ENCODE peak calls at places on chromosomes 4 and X, in eight cellular contexts. K, M, X, Q, C, V, A and E are unnamed samples.

GRCh38 chrX:154411322-154411980 is at the start of gene TAFAZZIN:
- DNase-seq in K (peak), M (peak), X (no peak), Q (peak), C (peak), V (peak), A (peak), E (no peak)

GRCh38 chr4:75843596-75843995 is 58.7 kb downstream of the PPEF2 start:
- DNase-seq in K (no peak), M (no peak), X (no peak), Q (no peak), C (no peak), V (no peak), A (no peak), E (no peak)

GRCh38 chrX:68989865-68990606 is 161.2 kb downstream of the EFNB1 start:
- DNase-seq in K (no peak), M (no peak), X (peak), Q (peak), C (peak), V (peak), A (no peak), E (no peak)

GRCh38 chr4:151013491-151013890 is 1.6 kb downstream of the LRBA start:
- DNase-seq in K (no peak), M (no peak), X (no peak), Q (no peak), C (no peak), V (no peak), A (no peak), E (no peak)

GRCh38 chr4:113673450-113673849 is 88.1 kb downstream of the CAMK2D start:
- DNase-seq in K (no peak), M (no peak), X (no peak), Q (no peak), C (no peak), V (no peak), A (peak), E (no peak)

GRCh38 chr4:122003335-122003734 is 51.5 kb upstream of the TRPC3 start:
- DNase-seq in K (peak), M (no peak), X (no peak), Q (no peak), C (no peak), V (no peak), A (peak), E (no peak)

GRCh38 chrX:71953946-71954345 is 43.3 kb downstream of the NHSL2 start:
- DNase-seq in K (no peak), M (no peak), X (no peak), Q (no peak), C (no peak), V (no peak), A (no peak), E (no peak)

GRCh38 chr4:48346594-48346993 is 5.3 kb downstream of the SLAIN2 start:
- DNase-seq in K (no peak), M (no peak), X (no peak), Q (no peak), C (no peak), V (no peak), A (no peak), E (no peak)

GRCh38 chrX:154988719-154989118 is 33.8 kb downstream of the F8 start:
- DNase-seq in K (no peak), M (no peak), X (no peak), Q (no peak), C (no peak), V (no peak), A (no peak), E (no peak)

GRCh38 chr4:147194604-147195003 is 248.9 kb upstream of the TTC29 start:
- DNase-seq in K (no peak), M (no peak), X (no peak), Q (no peak), C (no peak), V (no peak), A (no peak), E (no peak)

GRCh38 chr4:168318266-168318895 is at the start of gene DDX60:
- DNase-seq in K (peak), M (peak), X (peak), Q (peak), C (peak), V (peak), A (peak), E (peak)
- TF ChIP-seq POLR2A in K (peak), M (no peak), X (no peak), Q (no peak), C (peak), V (no peak), A (peak), E (no peak)

DNA sequence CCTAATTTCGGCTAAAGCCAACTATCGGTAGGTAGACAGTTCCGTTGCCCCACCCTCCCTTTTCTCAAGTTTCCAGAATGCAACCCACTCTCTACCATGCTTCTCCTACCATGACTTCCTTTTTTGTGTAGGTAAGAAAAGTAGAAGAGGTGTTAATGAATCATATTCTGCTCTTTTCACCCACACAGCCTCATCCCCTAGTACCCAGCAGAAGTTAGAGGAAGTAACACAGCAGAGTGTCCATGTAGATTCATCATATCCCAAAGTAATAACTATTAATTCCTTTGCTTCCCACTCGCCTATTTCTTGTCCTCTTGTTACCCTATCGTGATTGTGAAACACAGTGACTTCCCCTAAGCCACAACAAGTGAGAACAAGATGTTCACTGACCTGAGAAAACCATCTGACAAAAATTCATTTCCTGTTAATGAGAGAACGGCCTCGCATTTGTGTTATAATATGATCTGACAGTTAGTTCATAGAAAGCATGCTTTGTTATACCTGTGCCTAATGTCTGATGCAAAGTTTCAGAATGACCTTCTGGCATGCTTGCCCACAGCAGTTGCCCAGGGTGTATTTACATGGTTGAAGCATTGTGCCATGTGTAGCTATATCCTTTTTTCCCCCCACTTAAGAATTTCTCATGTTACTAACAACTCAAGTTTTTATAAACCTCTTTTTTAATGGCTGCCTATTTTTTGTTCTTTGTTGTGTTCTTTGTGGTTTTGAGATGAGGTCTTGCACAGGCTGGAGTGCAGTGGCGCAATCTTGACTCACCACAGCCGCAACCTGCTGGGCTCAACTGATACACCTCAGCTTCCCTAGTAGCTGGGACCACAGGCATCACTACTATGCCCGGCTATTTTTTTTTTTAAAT is 185.6 kb downstream of the RAP1GDS1 start:
- DNase-seq in K (no peak), M (no peak), X (peak), Q (peak), C (no peak), V (no peak), A (peak), E (no peak)
- H3K4me3 ChIP-seq in K (no peak), M (no peak), X (no peak), Q (no peak), C (no peak), V (no peak), A (no peak), E (no peak)

GRCh38 chrX:16868920-16869319 is 1.2 kb downstream of the RBBP7 start:
- DNase-seq in K (no peak), M (no peak), X (no peak), Q (no peak), C (no peak), V (no peak), A (no peak), E (no peak)
- H3K27ac ChIP-seq in K (peak), M (no peak), X (peak), Q (no peak), C (no peak), V (peak), A (peak), E (peak)

DNA sequence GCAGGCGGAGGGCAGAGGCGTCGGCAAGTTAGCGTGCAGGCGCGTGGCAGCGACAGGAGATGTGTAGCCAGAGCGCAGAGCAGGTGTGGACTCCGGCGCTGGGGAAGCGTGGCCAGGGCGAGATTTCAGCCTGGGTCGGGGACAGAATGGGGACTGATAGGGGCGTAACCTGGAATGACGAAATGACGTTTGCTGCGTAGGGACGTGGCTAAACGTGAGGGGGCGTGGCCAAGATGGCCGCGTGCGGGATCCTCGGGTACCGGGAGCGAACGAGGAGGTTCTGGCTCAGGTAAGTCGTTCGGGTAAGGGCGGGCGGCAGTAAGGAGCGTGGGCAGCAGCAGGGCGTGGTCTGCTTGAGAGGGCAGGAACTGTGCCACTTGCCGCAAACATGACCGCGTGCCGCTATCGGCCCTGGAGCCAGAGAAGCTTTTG is 10.9 kb upstream of the CLTRN start:
- DNase-seq in K (peak), M (peak), X (peak), Q (peak), C (peak), V (peak), A (peak), E (peak)
- TF ChIP-seq POLR2A in K (peak), M (no peak), X (no peak), Q (no peak), C (peak), V (no peak), A (no peak), E (no peak)

DNA sequence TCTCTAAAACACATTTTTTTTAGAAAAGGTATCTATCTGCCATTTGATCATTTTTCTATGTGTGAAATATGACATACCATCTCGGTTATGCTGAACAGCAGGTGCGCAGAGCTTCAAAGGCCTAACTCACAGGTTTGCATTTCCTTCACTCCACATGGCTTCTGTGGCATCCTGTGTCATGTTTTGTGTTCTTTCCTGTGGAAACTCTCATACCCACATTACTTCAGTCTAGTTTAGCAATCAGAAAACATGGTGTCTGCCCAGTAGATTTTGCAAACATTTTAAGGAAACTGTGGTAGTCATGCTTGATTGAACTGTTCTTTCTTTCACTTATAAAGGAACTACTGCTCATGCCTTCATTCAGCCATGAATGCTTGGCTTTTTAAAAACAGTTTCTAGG is 11.3 kb upstream of the ARAP2 start:
- DNase-seq in K (no peak), M (no peak), X (no peak), Q (no peak), C (no peak), V (no peak), A (peak), E (no peak)
- H3K4me3 ChIP-seq in K (no peak), M (no peak), X (no peak), Q (no peak), C (no peak), V (no peak), A (no peak), E (no peak)

GRCh38 chrX:48890296-48890925 is 7.2 kb downstream of the TIMM17B start:
- DNase-seq in K (no peak), M (peak), X (no peak), Q (no peak), C (no peak), V (no peak), A (no peak), E (no peak)
- H3K27ac ChIP-seq in K (peak), M (peak), X (peak), Q (no peak), C (no peak), V (peak), A (peak), E (peak)

GRCh38 chrX:318068-318738 is 393 bp downstream of the GTPBP6 start:
- DNase-seq in K (peak), M (peak), X (peak), Q (peak), C (peak), V (peak), A (peak), E (no peak)
- TF ChIP-seq POLR2A in K (no peak), M (peak), X (no peak), Q (no peak), C (peak), V (peak), A (peak), E (peak)

GRCh38 chrX:56231706-56232105 is 450 bp upstream of the KLF8 start:
- DNase-seq in K (no peak), M (no peak), X (no peak), Q (no peak), C (no peak), V (no peak), A (no peak), E (no peak)

GRCh38 chrX:56233100-56233499 is 944 bp downstream of the KLF8 start:
- DNase-seq in K (no peak), M (no peak), X (no peak), Q (no peak), C (peak), V (peak), A (no peak), E (no peak)

GRCh38 chrX:56228914-56229313 is 3.2 kb upstream of the KLF8 start:
- DNase-seq in K (no peak), M (no peak), X (no peak), Q (no peak), C (no peak), V (no peak), A (peak), E (no peak)

GRCh38 chrX:56232221-56233082 is at the start of gene KLF8:
- DNase-seq in K (no peak), M (peak), X (peak), Q (peak), C (peak), V (peak), A (peak), E (no peak)

GRCh38 chrX:56233682-56234081 is 1.5 kb downstream of the KLF8 start:
- DNase-seq in K (peak), M (peak), X (no peak), Q (no peak), C (peak), V (peak), A (peak), E (no peak)
- H3K4me3 ChIP-seq in K (no peak), M (peak), X (peak), Q (peak), C (peak), V (peak), A (peak), E (peak)

DNA sequence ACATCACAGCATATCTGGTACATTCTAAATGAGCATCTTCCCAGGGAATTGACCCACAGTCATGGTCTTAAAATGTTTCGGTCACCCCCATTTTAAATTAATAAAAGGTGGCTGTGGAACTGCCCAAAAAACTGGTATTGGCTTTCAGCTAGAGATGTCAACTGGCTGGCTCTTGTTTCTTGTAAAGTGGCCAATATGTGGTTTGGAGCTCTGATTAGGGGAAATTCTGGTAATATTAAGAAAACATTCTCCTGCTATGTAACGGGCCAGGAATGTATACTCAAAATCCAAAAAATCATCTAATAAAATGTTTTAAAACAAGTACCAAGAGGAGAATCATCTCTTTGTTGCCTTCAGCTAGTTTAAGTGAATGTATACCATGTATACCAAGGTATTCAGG is 62.0 kb upstream of the VCX2 start:
- DNase-seq in K (no peak), M (no peak), X (no peak), Q (no peak), C (no peak), V (no peak), A (no peak), E (no peak)
- H3K27ac ChIP-seq in K (no peak), M (no peak), X (no peak), Q (no peak), C (no peak), V (no peak), A (no peak), E (no peak)

GRCh38 chr4:185395255-185395955 is at the start of gene LRP2BP:
- DNase-seq in K (no peak), M (no peak), X (no peak), Q (no peak), C (no peak), V (no peak), A (no peak), E (no peak)

GRCh38 chr4:185387957-185388356 is 7.8 kb downstream of the LRP2BP start:
- DNase-seq in K (no peak), M (no peak), X (no peak), Q (no peak), C (no peak), V (no peak), A (no peak), E (no peak)

GRCh38 chr4:185392156-185392555 is 3.6 kb downstream of the LRP2BP start:
- DNase-seq in K (no peak), M (no peak), X (no peak), Q (no peak), C (no peak), V (no peak), A (no peak), E (no peak)

GRCh38 chr4:185394568-185395254 is 1.0 kb downstream of the LRP2BP start:
- DNase-seq in K (no peak), M (no peak), X (no peak), Q (no peak), C (no peak), V (no peak), A (no peak), E (no peak)

GRCh38 chr4:185390941-185391340 is 4.8 kb downstream of the LRP2BP start:
- DNase-seq in K (no peak), M (no peak), X (no peak), Q (no peak), C (no peak), V (no peak), A (no peak), E (no peak)
- TF ChIP-seq POLR2A in K (no peak), M (no peak), X (no peak), Q (no peak), C (no peak), V (no peak), A (no peak), E (no peak)